ENCODE peak calls at places on chromosome 20, in five cellular contexts. M is A549, A is endothelial cell of umbilical vein, T is HepG2, V is GM12878. C is an unnamed sample.

GRCh38 chr20:37803476-37804307 is 99.2 kb upstream of the VSTM2L start:
- DNase-seq in M (no peak), A (no peak), T (no peak), V (peak), C (peak)

GRCh38 chr20:34410331-34410730 is 47.3 kb downstream of the ITCH start:
- DNase-seq in M (no peak), A (no peak), T (no peak), V (no peak), C (no peak)

GRCh38 chr20:32432277-32432676 is 74.1 kb downstream of the ASXL1 start:
- DNase-seq in M (no peak), A (peak), T (no peak), V (no peak), C (no peak)

GRCh38 chr20:44398303-44398702 is 42.8 kb downstream of the HNF4A start:
- DNase-seq in M (peak), A (no peak), T (no peak), V (no peak), C (no peak)

GRCh38 chr20:63032861-63033634 is 26.3 kb upstream of the BHLHE23 start:
- DNase-seq in M (no peak), A (no peak), T (no peak), V (peak), C (peak)

GRCh38 chr20:45041464-45042337 is 59.2 kb downstream of the KCNS1 start:
- DNase-seq in M (peak), A (peak), T (no peak), V (no peak), C (peak)

GRCh38 chr20:290081-290831 is at the start of gene C20orf96:
- DNase-seq in M (peak), A (peak), T (peak), V (peak), C (peak)

GRCh38 chr20:47762699-47763098 is 22.6 kb downstream of the SULF2 start:
- DNase-seq in M (no peak), A (no peak), T (no peak), V (no peak), C (peak)

GRCh38 chr20:52936368-52936986 is 35.7 kb upstream of the TSHZ2 start:
- DNase-seq in M (no peak), A (no peak), T (no peak), V (no peak), C (no peak)

GRCh38 chr20:54510546-54511129 is 35.2 kb downstream of the DOK5 start:
- DNase-seq in M (no peak), A (no peak), T (no peak), V (no peak), C (no peak)

GRCh38 chr20:43508604-43509040 is 1.1 kb downstream of the L3MBTL1 start:
- DNase-seq in M (peak), A (no peak), T (no peak), V (no peak), C (peak)

GRCh38 chr20:11362450-11362849 is 555.2 kb upstream of the BTBD3 start:
- DNase-seq in M (no peak), A (no peak), T (no peak), V (no peak), C (no peak)

GRCh38 chr20:33433465-33433864 is 10.1 kb downstream of the SNTA1 start:
- DNase-seq in M (no peak), A (no peak), T (no peak), V (no peak), C (no peak)

GRCh38 chr20:62991196-62991807 is 15.5 kb downstream of the BHLHE23 start:
- DNase-seq in M (no peak), A (no peak), T (no peak), V (no peak), C (no peak)

GRCh38 chr20:1185316-1185741 is 548 bp upstream of the TMEM74B start:
- DNase-seq in M (no peak), A (no peak), T (no peak), V (no peak), C (no peak)

GRCh38 chr20:61937146-61937962 is 128.3 kb downstream of the TAF4 start:
- DNase-seq in M (no peak), A (no peak), T (no peak), V (no peak), C (no peak)

GRCh38 chr20:51272392-51272791 is 249.5 kb upstream of the KCNG1 start:
- DNase-seq in M (no peak), A (no peak), T (no peak), V (no peak), C (peak)

GRCh38 chr20:36105731-36106226 is 48.8 kb upstream of the EPB41L1 start:
- DNase-seq in M (no peak), A (no peak), T (no peak), V (no peak), C (no peak)

GRCh38 chr20:9344080-9344920 is 170.1 kb upstream of the LAMP5 start:
- DNase-seq in M (no peak), A (peak), T (no peak), V (no peak), C (no peak)

GRCh38 chr20:50273601-50274491 is 83.2 kb downstream of the CEBPB start:
- DNase-seq in M (peak), A (no peak), T (no peak), V (no peak), C (no peak)

GRCh38 chr20:37131486-37131885 is 35.7 kb upstream of the RBL1 start:
- DNase-seq in M (no peak), A (no peak), T (no peak), V (no peak), C (no peak)

GRCh38 chr20:35315199-35316020 is 23.2 kb upstream of the FAM83C start:
- DNase-seq in M (no peak), A (no peak), T (no peak), V (no peak), C (peak)

GRCh38 chr20:828987-829386 is 4.5 kb upstream of the FAM110A start:
- DNase-seq in M (no peak), A (no peak), T (no peak), V (no peak), C (no peak)

GRCh38 chr20:7094438-7094997 is 327.0 kb downstream of the BMP2 start:
- DNase-seq in M (peak), A (peak), T (peak), V (no peak), C (peak)

GRCh38 chr20:43583982-43584432 is 6.7 kb upstream of the IFT52 start:
- DNase-seq in M (no peak), A (no peak), T (peak), V (no peak), C (peak)

GRCh38 chr20:58125726-58126125 is 102.7 kb downstream of the ANKRD60 start:
- DNase-seq in M (no peak), A (no peak), T (no peak), V (no peak), C (no peak)

DNA sequence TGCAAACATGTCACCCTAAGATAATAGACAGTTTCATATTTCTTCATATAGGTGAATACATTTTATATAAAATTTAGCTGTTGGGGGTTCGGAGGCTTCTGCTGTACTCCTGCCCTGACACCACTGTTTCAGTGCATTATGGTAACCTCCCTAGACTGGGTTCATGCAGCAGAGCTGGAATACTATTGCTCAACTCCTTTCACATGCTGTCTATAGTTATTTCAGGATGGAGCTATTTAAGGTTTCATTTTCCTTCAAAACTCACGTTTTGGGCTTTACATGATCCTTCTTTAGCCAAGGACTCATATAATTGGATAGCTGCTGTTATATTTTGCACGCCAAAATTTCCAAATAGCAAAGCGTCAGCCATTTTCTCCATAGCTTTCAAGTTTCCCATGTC is 76.9 kb downstream of the SEL1L2 start:
- DNase-seq in M (no peak), A (no peak), T (no peak), V (no peak), C (no peak)
- H3K4me3 ChIP-seq in M (no peak), A (no peak), T (no peak), V (no peak), C (no peak)

DNA sequence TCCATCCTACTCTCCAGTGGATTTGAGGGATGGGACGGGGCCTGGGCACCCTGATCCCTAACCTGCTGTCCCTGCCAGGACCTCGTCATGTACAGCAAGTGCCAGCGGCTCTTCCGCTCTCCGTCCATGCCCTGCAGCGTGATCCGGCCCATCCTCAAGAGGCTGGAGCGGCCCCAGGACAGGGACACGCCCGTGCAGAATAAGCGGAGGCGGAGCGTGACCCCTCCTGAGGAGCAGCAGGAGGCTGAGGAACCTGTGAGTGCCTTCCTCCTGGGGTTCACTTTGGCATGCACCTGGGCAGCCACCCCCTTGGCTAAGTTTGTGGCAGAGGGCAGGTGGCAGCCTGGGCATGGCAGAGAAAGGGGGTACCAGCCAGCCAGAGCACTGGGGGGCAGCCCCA is 5.7 kb downstream of the CDC25B start:
- DNase-seq in M (no peak), A (no peak), T (no peak), V (no peak), C (no peak)
- TF ChIP-seq MAX in M (no peak), A (no peak), T (no peak), V (no peak), C (no peak)

GRCh38 chr20:18585134-18585533 is 2.7 kb upstream of the DTD1 start:
- DNase-seq in M (peak), A (no peak), T (peak), V (no peak), C (no peak)
- TF ChIP-seq MYC in M (no peak), A (no peak), T (no peak), V (no peak), C (no peak)

GRCh38 chr20:64047968-64048401 is 1.5 kb downstream of the SOX18 start:
- DNase-seq in M (no peak), A (peak), T (no peak), V (no peak), C (peak)

GRCh38 chr20:64049887-64050260 is 435 bp upstream of the SOX18 start:
- DNase-seq in M (no peak), A (peak), T (no peak), V (no peak), C (peak)

GRCh38 chr20:64048402-64049044 is 916 bp downstream of the SOX18 start:
- DNase-seq in M (no peak), A (no peak), T (no peak), V (no peak), C (peak)

GRCh38 chr20:64050261-64051032 is 1.0 kb upstream of the SOX18 start:
- DNase-seq in M (no peak), A (no peak), T (peak), V (no peak), C (peak)

GRCh38 chr20:64049060-64049886 is at the start of gene SOX18:
- DNase-seq in M (peak), A (peak), T (no peak), V (no peak), C (peak)
- H3K4me3 ChIP-seq in M (peak), A (peak), T (peak), V (no peak), C (peak)

GRCh38 chr20:24650091-24650490 is 180.7 kb downstream of the SYNDIG1 start:
- DNase-seq in M (no peak), A (no peak), T (no peak), V (no peak), C (no peak)
- TF ChIP-seq MAX in M (no peak), A (no peak), T (no peak), V (no peak), C (no peak)

GRCh38 chr20:25006431-25007167 is 14.0 kb upstream of the APMAP start:
- DNase-seq in M (no peak), A (no peak), T (no peak), V (no peak), C (no peak)

GRCh38 chr20:25003002-25003401 is 10.5 kb upstream of the APMAP start:
- DNase-seq in M (no peak), A (no peak), T (no peak), V (no peak), C (no peak)

GRCh38 chr20:25005220-25005619 is 12.7 kb upstream of the APMAP start:
- DNase-seq in M (peak), A (no peak), T (no peak), V (no peak), C (no peak)

GRCh38 chr20:25007491-25008305 is 15.1 kb upstream of the APMAP start:
- DNase-seq in M (no peak), A (no peak), T (no peak), V (no peak), C (no peak)

DNA sequence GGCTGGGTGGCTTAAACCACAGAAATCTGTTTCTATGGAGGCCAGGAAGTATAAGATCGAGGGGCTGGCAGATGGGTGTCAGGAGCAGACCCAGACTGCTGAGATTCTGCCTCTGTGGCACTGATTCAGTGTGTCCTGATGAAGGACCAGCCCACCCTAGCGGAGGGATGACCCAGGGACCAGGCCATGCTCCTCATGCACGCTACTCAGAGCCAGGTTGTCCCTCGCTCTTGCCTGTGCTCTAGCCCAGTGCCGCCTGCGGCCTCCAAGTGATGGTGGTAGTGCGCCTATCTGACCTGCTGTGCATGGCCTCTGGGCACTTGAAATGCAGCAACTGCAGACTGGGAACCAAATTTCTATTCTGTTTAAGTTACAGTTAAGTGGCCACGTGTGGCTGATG is 13.1 kb upstream of the APMAP start:
- DNase-seq in M (no peak), A (no peak), T (no peak), V (no peak), C (no peak)
- TF ChIP-seq MYC in M (no peak), A (no peak), T (no peak), V (no peak), C (no peak)

C was measured in NB4.